ENCODE peak calls at places on chromosomes 7 and 10, in five cellular contexts. H, T, Z, U and K are unnamed samples.

GRCh38 chr7:151687523-151688235 is 168.0 kb upstream of the RHEB start:
- DNase-seq in H (peak; percentile 89), U (no peak), T (peak; percentile 99), Z (no peak), K (no peak)

GRCh38 chr10:24446739-24447138 is 237.8 kb downstream of the KIAA1217 start:
- DNase-seq in U (no peak), T (peak; percentile 46), Z (no peak), H (no peak), K (no peak)

GRCh38 chr7:1705856-1706255 is 35.8 kb downstream of the ELFN1 start:
- DNase-seq in T (no peak), Z (no peak), H (no peak), U (no peak), K (no peak)

GRCh38 chr10:119446441-119447277 is 95.9 kb downstream of the RGS10 start:
- DNase-seq in Z (no peak), U (no peak), H (no peak), T (no peak), K (no peak)

GRCh38 chr7:46146454-46147255 is 225.6 kb upstream of the IGFBP3 start:
- DNase-seq in H (no peak), U (no peak), T (no peak), Z (no peak), K (no peak)

GRCh38 chr7:4093035-4093434 is 589.1 kb upstream of the FOXK1 start:
- DNase-seq in H (no peak), T (no peak), U (no peak), Z (no peak), K (no peak)

GRCh38 chr7:100102950-100103840 is 1.8 kb downstream of the AP4M1 start:
- DNase-seq in H (no peak), T (no peak), U (no peak), Z (no peak), K (no peak)

GRCh38 chr7:118186491-118186890 is 2.5 kb downstream of the LSM8 start:
- DNase-seq in U (no peak), T (no peak), H (no peak), Z (no peak), K (no peak)

GRCh38 chr10:23897864-23898263 is 311.1 kb upstream of the KIAA1217 start:
- DNase-seq in Z (no peak), T (no peak), H (no peak), U (no peak), K (no peak)

GRCh38 chr7:7739718-7740355 is 21.4 kb upstream of the RPA3 start:
- DNase-seq in Z (no peak), T (no peak), U (no peak), H (no peak), K (no peak)

GRCh38 chr10:5107860-5108526 is 13.8 kb downstream of the AKR1C3 start:
- DNase-seq in Z (no peak), T (no peak), U (no peak), H (no peak), K (no peak)

GRCh38 chr10:46220872-46221538 is 65.8 kb upstream of the ANTXRL start:
- DNase-seq in T (no peak), Z (no peak), H (peak; percentile 32), U (no peak), K (no peak)

GRCh38 chr7:158018061-158018796 is 569.4 kb downstream of the PTPRN2 start:
- DNase-seq in Z (no peak), U (no peak), T (no peak), H (no peak), K (no peak)

GRCh38 chr7:70618020-70618551 is 513.9 kb upstream of the GALNT17 start:
- DNase-seq in T (no peak), H (no peak), Z (no peak), U (no peak), K (no peak)

GRCh38 chr10:451021-451471 is 238.4 kb downstream of the DIP2C start:
- DNase-seq in T (no peak), U (no peak), H (no peak), Z (peak; percentile 45), K (peak; percentile 60)

GRCh38 chr7:105388373-105389089 is at the start of gene SRPK2:
- DNase-seq in H (peak; percentile 82), T (peak; percentile 80), Z (peak; percentile 64), U (peak; percentile 89), K (peak; percentile 68)

GRCh38 chr7:90111-91063 is 102.0 kb upstream of the FAM20C start:
- DNase-seq in Z (no peak), H (no peak), U (no peak), T (no peak), K (no peak)

GRCh38 chr7:86914468-86915054 is 144.9 kb downstream of the ELAPOR2 start:
- DNase-seq in H (peak; percentile 2), T (no peak), Z (no peak), U (no peak), K (no peak)